ENCODE peak calls at places on chromosomes 7 and 10, in seven cellular contexts. One of them, this sample, is unnamed.

GRCh38 chr7:117193564-117193963 is 129.3 kb downstream of the WNT2 start:
- DNase-seq in HFF-Myc: no peak
- DNase-seq in lower lobe of right lung: no peak
- DNase-seq in CD4-positive, CD25-positive, alpha-beta regulatory T cell: no peak
- DNase-seq in epithelial cell of esophagus: no peak
- DNase-seq in H7: no peak
- DNase-seq in heart left ventricle: no peak
- DNase-seq in this sample: no peak

GRCh38 chr7:91168766-91169518 is 95.3 kb upstream of the FZD1 start:
- DNase-seq in HFF-Myc: no peak
- DNase-seq in lower lobe of right lung: no peak
- DNase-seq in CD4-positive, CD25-positive, alpha-beta regulatory T cell: no peak
- DNase-seq in epithelial cell of esophagus: no peak
- DNase-seq in H7: no peak
- DNase-seq in heart left ventricle: no peak
- DNase-seq in this sample: no peak

GRCh38 chr7:47195641-47196040 is 386.3 kb downstream of the TNS3 start:
- DNase-seq in HFF-Myc: no peak
- DNase-seq in lower lobe of right lung: no peak
- DNase-seq in CD4-positive, CD25-positive, alpha-beta regulatory T cell: no peak
- DNase-seq in epithelial cell of esophagus: no peak
- DNase-seq in H7: peak
- DNase-seq in heart left ventricle: no peak
- DNase-seq in this sample: no peak

GRCh38 chr7:106177738-106178592 is 65.9 kb upstream of the SYPL1 start:
- DNase-seq in HFF-Myc: no peak
- DNase-seq in lower lobe of right lung: no peak
- DNase-seq in CD4-positive, CD25-positive, alpha-beta regulatory T cell: no peak
- DNase-seq in epithelial cell of esophagus: no peak
- DNase-seq in H7: no peak
- DNase-seq in heart left ventricle: peak
- DNase-seq in this sample: no peak

GRCh38 chr10:48363617-48364355 is 57.3 kb downstream of the MAPK8 start:
- DNase-seq in HFF-Myc: peak
- DNase-seq in lower lobe of right lung: no peak
- DNase-seq in CD4-positive, CD25-positive, alpha-beta regulatory T cell: peak
- DNase-seq in epithelial cell of esophagus: peak
- DNase-seq in H7: no peak
- DNase-seq in heart left ventricle: no peak
- DNase-seq in this sample: peak

GRCh38 chr10:117318909-117319308 is 56.3 kb downstream of the PDZD8 start:
- DNase-seq in HFF-Myc: no peak
- DNase-seq in lower lobe of right lung: no peak
- DNase-seq in CD4-positive, CD25-positive, alpha-beta regulatory T cell: no peak
- DNase-seq in epithelial cell of esophagus: no peak
- DNase-seq in H7: no peak
- DNase-seq in heart left ventricle: no peak
- DNase-seq in this sample: no peak

GRCh38 chr7:81256991-81257390 is 338.1 kb upstream of the SEMA3C start:
- DNase-seq in HFF-Myc: no peak
- DNase-seq in lower lobe of right lung: no peak
- DNase-seq in CD4-positive, CD25-positive, alpha-beta regulatory T cell: no peak
- DNase-seq in epithelial cell of esophagus: no peak
- DNase-seq in H7: no peak
- DNase-seq in heart left ventricle: no peak
- DNase-seq in this sample: no peak

GRCh38 chr10:37535459-37536246 is 321.8 kb downstream of the ZNF248 start:
- DNase-seq in HFF-Myc: no peak
- DNase-seq in lower lobe of right lung: no peak
- DNase-seq in CD4-positive, CD25-positive, alpha-beta regulatory T cell: no peak
- DNase-seq in epithelial cell of esophagus: no peak
- DNase-seq in H7: peak
- DNase-seq in heart left ventricle: no peak
- DNase-seq in this sample: no peak

GRCh38 chr10:110868981-110869380 is 2.7 kb upstream of the PDCD4 start:
- DNase-seq in HFF-Myc: no peak
- DNase-seq in lower lobe of right lung: no peak
- DNase-seq in CD4-positive, CD25-positive, alpha-beta regulatory T cell: peak
- DNase-seq in epithelial cell of esophagus: no peak
- DNase-seq in H7: no peak
- DNase-seq in heart left ventricle: no peak
- DNase-seq in this sample: peak

GRCh38 chr10:27356738-27357137 is 116.1 kb upstream of the ACBD5 start:
- DNase-seq in HFF-Myc: no peak
- DNase-seq in lower lobe of right lung: no peak
- DNase-seq in CD4-positive, CD25-positive, alpha-beta regulatory T cell: no peak
- DNase-seq in epithelial cell of esophagus: no peak
- DNase-seq in H7: no peak
- DNase-seq in heart left ventricle: no peak
- DNase-seq in this sample: no peak

GRCh38 chr10:132360766-132361447 is 28.9 kb downstream of the LRRC27 start:
- DNase-seq in HFF-Myc: no peak
- DNase-seq in lower lobe of right lung: no peak
- DNase-seq in CD4-positive, CD25-positive, alpha-beta regulatory T cell: no peak
- DNase-seq in epithelial cell of esophagus: no peak
- DNase-seq in H7: peak
- DNase-seq in heart left ventricle: peak
- DNase-seq in this sample: no peak

GRCh38 chr10:7592627-7593026 is 74.1 kb downstream of the ITIH5 start:
- DNase-seq in HFF-Myc: no peak
- DNase-seq in lower lobe of right lung: no peak
- DNase-seq in CD4-positive, CD25-positive, alpha-beta regulatory T cell: no peak
- DNase-seq in epithelial cell of esophagus: no peak
- DNase-seq in H7: no peak
- DNase-seq in heart left ventricle: no peak
- DNase-seq in this sample: no peak

GRCh38 chr10:85645097-85645496 is 721.5 kb downstream of the GRID1 start:
- DNase-seq in HFF-Myc: no peak
- DNase-seq in lower lobe of right lung: no peak
- DNase-seq in CD4-positive, CD25-positive, alpha-beta regulatory T cell: no peak
- DNase-seq in epithelial cell of esophagus: no peak
- DNase-seq in H7: no peak
- DNase-seq in heart left ventricle: no peak
- DNase-seq in this sample: no peak

GRCh38 chr7:14020339-14020900 is 31.0 kb upstream of the ETV1 start:
- DNase-seq in HFF-Myc: no peak
- DNase-seq in lower lobe of right lung: no peak
- DNase-seq in CD4-positive, CD25-positive, alpha-beta regulatory T cell: no peak
- DNase-seq in epithelial cell of esophagus: no peak
- DNase-seq in H7: no peak
- DNase-seq in heart left ventricle: no peak
- DNase-seq in this sample: no peak

GRCh38 chr10:3889961-3890522 is 105.0 kb upstream of the KLF6 start:
- DNase-seq in HFF-Myc: no peak
- DNase-seq in lower lobe of right lung: no peak
- DNase-seq in CD4-positive, CD25-positive, alpha-beta regulatory T cell: no peak
- DNase-seq in epithelial cell of esophagus: peak
- DNase-seq in H7: no peak
- DNase-seq in heart left ventricle: no peak
- DNase-seq in this sample: no peak

GRCh38 chr10:117710181-117710798 is 167.7 kb downstream of the EMX2 start:
- DNase-seq in HFF-Myc: no peak
- DNase-seq in lower lobe of right lung: no peak
- DNase-seq in CD4-positive, CD25-positive, alpha-beta regulatory T cell: no peak
- DNase-seq in epithelial cell of esophagus: no peak
- DNase-seq in H7: no peak
- DNase-seq in heart left ventricle: no peak
- DNase-seq in this sample: no peak

GRCh38 chr10:3525832-3526449 is 259.1 kb downstream of the KLF6 start:
- DNase-seq in HFF-Myc: peak
- DNase-seq in lower lobe of right lung: no peak
- DNase-seq in CD4-positive, CD25-positive, alpha-beta regulatory T cell: no peak
- DNase-seq in epithelial cell of esophagus: peak
- DNase-seq in H7: no peak
- DNase-seq in heart left ventricle: no peak
- DNase-seq in this sample: no peak

GRCh38 chr10:35345383-35345742 is 9.1 kb downstream of the CCNY start:
- DNase-seq in HFF-Myc: no peak
- DNase-seq in lower lobe of right lung: no peak
- DNase-seq in CD4-positive, CD25-positive, alpha-beta regulatory T cell: no peak
- DNase-seq in epithelial cell of esophagus: no peak
- DNase-seq in H7: no peak
- DNase-seq in heart left ventricle: no peak
- DNase-seq in this sample: no peak

GRCh38 chr10:13684252-13684791 is 97.6 kb downstream of the PRPF18 start:
- DNase-seq in HFF-Myc: no peak
- DNase-seq in lower lobe of right lung: peak
- DNase-seq in CD4-positive, CD25-positive, alpha-beta regulatory T cell: no peak
- DNase-seq in epithelial cell of esophagus: peak
- DNase-seq in H7: no peak
- DNase-seq in heart left ventricle: peak
- DNase-seq in this sample: no peak

GRCh38 chr10:131093346-131093745 is 218.2 kb downstream of the TCERG1L start:
- DNase-seq in HFF-Myc: no peak
- DNase-seq in lower lobe of right lung: peak
- DNase-seq in CD4-positive, CD25-positive, alpha-beta regulatory T cell: no peak
- DNase-seq in epithelial cell of esophagus: no peak
- DNase-seq in H7: peak
- DNase-seq in heart left ventricle: no peak
- DNase-seq in this sample: no peak

GRCh38 chr7:137475966-137476365 is 132.4 kb upstream of the PTN start:
- DNase-seq in HFF-Myc: no peak
- DNase-seq in lower lobe of right lung: no peak
- DNase-seq in CD4-positive, CD25-positive, alpha-beta regulatory T cell: no peak
- DNase-seq in epithelial cell of esophagus: peak
- DNase-seq in H7: no peak
- DNase-seq in heart left ventricle: no peak
- DNase-seq in this sample: no peak

GRCh38 chr10:73774637-73775036 is 7.2 kb upstream of the CHCHD1 start:
- DNase-seq in HFF-Myc: no peak
- DNase-seq in lower lobe of right lung: no peak
- DNase-seq in CD4-positive, CD25-positive, alpha-beta regulatory T cell: no peak
- DNase-seq in epithelial cell of esophagus: peak
- DNase-seq in H7: no peak
- DNase-seq in heart left ventricle: no peak
- DNase-seq in this sample: peak

GRCh38 chr10:5929442-5929841 is 39.4 kb downstream of the FBH1 start:
- DNase-seq in HFF-Myc: no peak
- DNase-seq in lower lobe of right lung: no peak
- DNase-seq in CD4-positive, CD25-positive, alpha-beta regulatory T cell: no peak
- DNase-seq in epithelial cell of esophagus: no peak
- DNase-seq in H7: no peak
- DNase-seq in heart left ventricle: no peak
- DNase-seq in this sample: no peak
- H3K4me3 ChIP-seq in HFF-Myc: no peak
- H3K4me3 ChIP-seq in lower lobe of right lung: no peak
- H3K4me3 ChIP-seq in CD4-positive, CD25-positive, alpha-beta regulatory T cell: no peak
- H3K4me3 ChIP-seq in epithelial cell of esophagus: no peak
- H3K4me3 ChIP-seq in H7: no peak
- H3K4me3 ChIP-seq in heart left ventricle: no peak
- H3K4me3 ChIP-seq in this sample: no peak

GRCh38 chr10:129972145-129972965 is 8.3 kb upstream of the EBF3 start:
- DNase-seq in HFF-Myc: no peak
- DNase-seq in lower lobe of right lung: peak
- DNase-seq in CD4-positive, CD25-positive, alpha-beta regulatory T cell: no peak
- DNase-seq in epithelial cell of esophagus: no peak
- DNase-seq in H7: peak
- DNase-seq in heart left ventricle: no peak
- DNase-seq in this sample: no peak

GRCh38 chr10:129969528-129970264 is 5.6 kb upstream of the EBF3 start:
- DNase-seq in HFF-Myc: no peak
- DNase-seq in lower lobe of right lung: peak
- DNase-seq in CD4-positive, CD25-positive, alpha-beta regulatory T cell: no peak
- DNase-seq in epithelial cell of esophagus: no peak
- DNase-seq in H7: peak
- DNase-seq in heart left ventricle: no peak
- DNase-seq in this sample: no peak

GRCh38 chr10:129971381-129972144 is 7.5 kb upstream of the EBF3 start:
- DNase-seq in HFF-Myc: no peak
- DNase-seq in lower lobe of right lung: peak
- DNase-seq in CD4-positive, CD25-positive, alpha-beta regulatory T cell: peak
- DNase-seq in epithelial cell of esophagus: peak
- DNase-seq in H7: peak
- DNase-seq in heart left ventricle: peak
- DNase-seq in this sample: peak

GRCh38 chr10:129968937-129969527 is 5.0 kb upstream of the EBF3 start:
- DNase-seq in HFF-Myc: no peak
- DNase-seq in lower lobe of right lung: peak
- DNase-seq in CD4-positive, CD25-positive, alpha-beta regulatory T cell: peak
- DNase-seq in epithelial cell of esophagus: peak
- DNase-seq in H7: peak
- DNase-seq in heart left ventricle: peak
- DNase-seq in this sample: peak

DNA sequence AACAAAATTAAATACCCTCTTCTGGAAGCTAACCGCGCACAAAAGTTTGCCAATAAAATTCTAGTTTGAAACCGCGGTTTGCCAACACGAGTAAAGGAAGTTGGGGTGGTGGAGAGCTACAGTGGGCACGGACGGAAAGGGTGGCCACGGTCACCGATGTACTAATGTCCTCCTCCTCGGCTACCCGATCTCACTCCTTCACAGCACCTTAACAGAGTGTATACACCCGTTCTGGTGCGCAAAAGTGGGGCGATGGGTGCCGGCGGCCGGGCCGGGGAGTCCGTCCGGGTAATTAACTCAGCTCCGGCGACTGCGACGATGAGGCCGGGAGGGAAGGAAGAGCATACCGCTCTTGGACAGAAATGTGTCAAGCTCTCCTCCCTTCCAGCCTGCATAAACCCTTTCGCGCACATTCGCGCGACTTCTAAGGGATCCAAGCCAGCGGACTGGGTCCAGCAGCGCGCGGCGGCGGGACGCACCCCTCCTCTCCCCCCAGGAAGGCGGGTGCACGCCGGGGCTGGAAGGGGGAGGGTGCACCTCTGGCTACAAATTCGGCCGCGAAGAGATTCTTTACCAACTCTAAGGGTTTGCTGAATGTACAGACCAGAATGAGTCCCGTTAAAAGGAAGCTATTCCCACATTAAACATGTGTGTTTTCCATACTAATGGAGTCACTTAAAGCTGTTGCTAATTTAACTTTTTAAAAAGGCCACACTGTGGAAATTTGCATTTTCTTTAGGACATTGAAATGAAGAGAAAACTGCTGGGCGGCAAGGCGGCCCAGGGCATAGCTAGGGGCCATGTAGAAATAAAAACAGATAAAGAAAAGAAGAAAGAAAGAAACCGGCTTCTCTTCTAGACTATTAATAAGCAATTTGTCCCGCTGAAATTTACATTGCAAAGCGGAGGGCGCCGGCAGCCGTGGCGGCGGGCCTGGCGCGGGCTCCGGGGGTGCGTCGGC is 6.6 kb upstream of the EBF3 start:
- DNase-seq in HFF-Myc: no peak
- DNase-seq in lower lobe of right lung: peak
- DNase-seq in CD4-positive, CD25-positive, alpha-beta regulatory T cell: no peak
- DNase-seq in epithelial cell of esophagus: no peak
- DNase-seq in H7: peak
- DNase-seq in heart left ventricle: no peak
- DNase-seq in this sample: no peak
- H3K4me3 ChIP-seq in HFF-Myc: no peak
- H3K4me3 ChIP-seq in lower lobe of right lung: no peak
- H3K4me3 ChIP-seq in CD4-positive, CD25-positive, alpha-beta regulatory T cell: no peak
- H3K4me3 ChIP-seq in epithelial cell of esophagus: no peak
- H3K4me3 ChIP-seq in H7: peak
- H3K4me3 ChIP-seq in heart left ventricle: peak
- H3K4me3 ChIP-seq in this sample: no peak

GRCh38 chr7:139725843-139726484 is 51.8 kb downstream of the HIPK2 start:
- DNase-seq in HFF-Myc: no peak
- DNase-seq in lower lobe of right lung: no peak
- DNase-seq in CD4-positive, CD25-positive, alpha-beta regulatory T cell: peak
- DNase-seq in epithelial cell of esophagus: no peak
- DNase-seq in H7: no peak
- DNase-seq in heart left ventricle: no peak
- DNase-seq in this sample: peak
- H3K4me3 ChIP-seq in HFF-Myc: no peak
- H3K4me3 ChIP-seq in lower lobe of right lung: no peak
- H3K4me3 ChIP-seq in CD4-positive, CD25-positive, alpha-beta regulatory T cell: no peak
- H3K4me3 ChIP-seq in epithelial cell of esophagus: no peak
- H3K4me3 ChIP-seq in H7: no peak
- H3K4me3 ChIP-seq in heart left ventricle: no peak
- H3K4me3 ChIP-seq in this sample: peak

GRCh38 chr7:152553671-152554317 is 118.0 kb upstream of the KMT2C start:
- DNase-seq in HFF-Myc: no peak
- DNase-seq in lower lobe of right lung: no peak
- DNase-seq in CD4-positive, CD25-positive, alpha-beta regulatory T cell: no peak
- DNase-seq in epithelial cell of esophagus: no peak
- DNase-seq in H7: peak
- DNase-seq in heart left ventricle: no peak
- DNase-seq in this sample: no peak
- H3K4me3 ChIP-seq in HFF-Myc: no peak
- H3K4me3 ChIP-seq in lower lobe of right lung: no peak
- H3K4me3 ChIP-seq in CD4-positive, CD25-positive, alpha-beta regulatory T cell: no peak
- H3K4me3 ChIP-seq in epithelial cell of esophagus: no peak
- H3K4me3 ChIP-seq in H7: no peak
- H3K4me3 ChIP-seq in heart left ventricle: no peak
- H3K4me3 ChIP-seq in this sample: no peak